ENCODE peak calls at places on chromosomes 1 and 21, in six cellular contexts. N is SK-N-SH, T is A549, Y is GM12878, W is K562, L is H1. X is an unnamed sample.

GRCh38 chr1:236132420-236133046 is 9.8 kb upstream of the GPR137B start:
- DNase-seq in N (no peak), T (no peak), Y (no peak), W (no peak), L (no peak), X (no peak)

GRCh38 chr1:39625462-39626273 is 13.8 kb downstream of the HEYL start:
- DNase-seq in N (peak; percentile 60), T (no peak), Y (no peak), W (no peak), L (no peak), X (no peak)

GRCh38 chr1:82979593-82980230 is 1019.2 kb downstream of the TTLL7 start:
- DNase-seq in N (no peak), T (no peak), Y (no peak), W (no peak), L (no peak), X (no peak)

GRCh38 chr1:21534674-21535378 is 25.6 kb downstream of the ALPL start:
- DNase-seq in N (no peak), T (peak; percentile 60), Y (no peak), W (peak; percentile 69), L (no peak), X (peak; percentile 77)

GRCh38 chr1:84847253-84848247 is 45.5 kb downstream of the LPAR3 start:
- DNase-seq in N (peak; percentile 77), T (no peak), Y (no peak), W (peak; percentile 3), L (no peak), X (peak; percentile 25)

GRCh38 chr21:37575536-37576083 is 209.0 kb downstream of the DYRK1A start:
- DNase-seq in N (no peak), T (no peak), Y (no peak), W (peak; percentile 33), L (no peak), X (no peak)

GRCh38 chr1:217642455-217642854 is 11.3 kb downstream of the SPATA17 start:
- DNase-seq in N (no peak), T (no peak), Y (no peak), W (no peak), L (no peak), X (no peak)

GRCh38 chr1:19179597-19180271 is 30.3 kb downstream of the UBR4 start:
- DNase-seq in N (peak; percentile 30), T (no peak), Y (no peak), W (peak; percentile 83), L (no peak), X (peak; percentile 33)

GRCh38 chr21:15894596-15894995 is 164.8 kb downstream of the USP25 start:
- DNase-seq in N (peak; percentile 9), T (no peak), Y (no peak), W (no peak), L (no peak), X (no peak)

GRCh38 chr1:153404086-153404635 is 12.2 kb upstream of the S100A7A start:
- DNase-seq in N (no peak), T (no peak), Y (no peak), W (no peak), L (peak; percentile 6), X (no peak)

GRCh38 chr1:223849352-223849751 is 3.6 kb upstream of the TP53BP2 start:
- DNase-seq in N (no peak), T (no peak), Y (no peak), W (no peak), L (no peak), X (no peak)

GRCh38 chr1:165910764-165911421 is 83.5 kb downstream of the UCK2 start:
- DNase-seq in N (no peak), T (no peak), Y (no peak), W (no peak), L (no peak), X (peak; percentile 90)

GRCh38 chr1:152035406-152036315 is 1.1 kb downstream of the S100A11 start:
- DNase-seq in N (no peak), T (peak; percentile 59), Y (no peak), W (peak; percentile 68), L (no peak), X (no peak)

GRCh38 chr21:26939532-26940181 is 27.2 kb downstream of the ADAMTS5 start:
- DNase-seq in N (no peak), T (no peak), Y (no peak), W (no peak), L (no peak), X (no peak)

GRCh38 chr1:4599951-4600481 is 54.4 kb upstream of the AJAP1 start:
- DNase-seq in N (no peak), T (no peak), Y (no peak), W (no peak), L (no peak), X (no peak)

GRCh38 chr1:48026275-48026674 is 29.1 kb upstream of the TRABD2B start:
- DNase-seq in N (no peak), T (no peak), Y (no peak), W (no peak), L (no peak), X (no peak)

GRCh38 chr1:45230537-45230936 is 24.1 kb upstream of the ZSWIM5 start:
- DNase-seq in N (no peak), T (no peak), Y (no peak), W (peak; percentile 12), L (no peak), X (peak; percentile 34)

GRCh38 chr1:54331091-54331772 is 75.0 kb downstream of the SSBP3 start:
- DNase-seq in N (peak; percentile 65), T (no peak), Y (no peak), W (no peak), L (no peak), X (no peak)

GRCh38 chr1:68346192-68346808 is 103.5 kb downstream of the RPE65 start:
- DNase-seq in N (peak; percentile 19), T (peak; percentile 5), Y (no peak), W (peak; percentile 19), L (no peak), X (peak; percentile 4)

GRCh38 chr1:45213892-45214291 is 7.5 kb upstream of the ZSWIM5 start:
- DNase-seq in N (no peak), T (no peak), Y (no peak), W (no peak), L (no peak), X (no peak)

GRCh38 chr1:81437213-81437612 is 363.5 kb upstream of the ADGRL2 start:
- DNase-seq in N (peak; percentile 44), T (no peak), Y (no peak), W (no peak), L (no peak), X (no peak)

GRCh38 chr1:99661780-99662179 is 15.9 kb downstream of the PALMD start:
- DNase-seq in N (no peak), T (no peak), Y (no peak), W (no peak), L (no peak), X (no peak)

GRCh38 chr1:228867951-228868730 is 132.9 kb downstream of the RHOU start:
- DNase-seq in N (no peak), T (no peak), Y (no peak), W (no peak), L (peak; percentile 33), X (no peak)

GRCh38 chr1:211327341-211327921 is 798 bp downstream of the TRAF5 start:
- DNase-seq in N (peak; percentile 60), T (peak; percentile 13), Y (no peak), W (peak; percentile 51), L (no peak), X (no peak)

DNA sequence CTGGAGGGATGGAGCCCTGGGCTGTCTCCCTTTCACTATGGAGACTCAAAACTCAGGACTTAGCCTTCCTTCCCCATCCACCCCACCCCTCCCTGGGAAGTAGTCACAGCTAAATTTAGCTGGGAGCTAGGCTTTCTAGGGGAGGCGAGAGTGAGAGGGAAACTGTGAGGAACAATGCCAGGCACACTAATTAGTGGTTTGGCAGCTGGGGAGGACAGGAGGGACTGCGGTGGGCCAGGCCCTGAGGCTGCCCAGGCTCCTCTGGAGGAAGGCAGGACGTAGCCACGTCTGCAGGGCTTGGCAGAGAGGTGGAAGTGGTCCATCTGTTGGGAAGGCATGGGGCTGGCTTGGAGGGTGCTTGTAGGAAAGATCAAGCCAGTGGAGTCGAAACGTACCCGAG is 121.3 kb downstream of the HMGB4 start:
- DNase-seq in N (peak; percentile 46), T (no peak), Y (no peak), W (no peak), L (no peak), X (no peak)
- TF ChIP-seq CHD2 in N (no peak), T (no peak), Y (no peak), W (no peak), L (no peak), X (no peak)

GRCh38 chr1:198520524-198521254 is 19.8 kb downstream of the ATP6V1G3 start:
- DNase-seq in N (no peak), T (no peak), Y (peak; percentile 55), W (no peak), L (no peak), X (no peak)
- TF ChIP-seq CHD2 in N (no peak), T (no peak), Y (no peak), W (no peak), L (no peak), X (no peak)

GRCh38 chr1:150609726-150610125 is 19.7 kb downstream of the ENSA start:
- DNase-seq in N (no peak), T (no peak), Y (no peak), W (no peak), L (no peak), X (no peak)
- TF ChIP-seq CHD2 in N (no peak), T (no peak), Y (no peak), W (no peak), L (no peak), X (no peak)

GRCh38 chr1:64929221-64929620 is 37.1 kb downstream of the JAK1 start:
- DNase-seq in N (peak; percentile 25), T (no peak), Y (no peak), W (no peak), L (no peak), X (no peak)
- TF ChIP-seq CHD2 in N (no peak), T (no peak), Y (no peak), W (no peak), L (no peak), X (no peak)

GRCh38 chr1:79353224-79353623 is 346.7 kb upstream of the ADGRL4 start:
- DNase-seq in N (peak; percentile 15), T (no peak), Y (no peak), W (peak; percentile 0), L (peak; percentile 46), X (peak; percentile 2)
- TF ChIP-seq CHD2 in N (no peak), T (no peak), Y (no peak), W (no peak), L (no peak), X (no peak)

DNA sequence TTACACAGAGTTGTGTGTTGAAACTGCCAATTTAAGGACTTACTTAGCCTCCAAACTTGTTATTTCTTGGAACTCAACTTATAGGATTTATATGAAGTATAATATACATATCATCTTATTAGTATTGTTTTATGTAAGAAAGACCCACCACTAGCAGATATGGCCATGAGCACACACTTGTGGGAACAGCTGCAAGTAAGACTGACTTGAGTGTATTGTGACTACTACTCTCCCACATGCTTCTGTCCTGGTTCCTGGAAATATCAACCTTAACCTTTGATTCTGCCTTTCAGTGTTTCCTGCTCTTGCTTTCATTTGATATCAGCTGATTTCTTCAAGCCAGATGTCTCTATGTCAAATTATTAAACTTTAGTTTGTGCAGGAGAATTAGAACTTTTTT is 175.3 kb downstream of the MAGI3 start:
- DNase-seq in N (no peak), T (no peak), Y (no peak), W (no peak), L (no peak), X (no peak)
- TF ChIP-seq CHD2 in N (no peak), T (no peak), Y (no peak), W (no peak), L (no peak), X (no peak)

X was measured in HepG2.